ENCODE peak calls at places on chromosome 15, in nine cellular contexts. Q is fibroblast of lung; L is CD8-positive, alpha-beta memory T cell; X is HepG2; S is IMR-90; Y is K562; O is right atrium auricular region; Z is OCI-LY7; W is body of pancreas. I is an unnamed sample.

GRCh38 chr15:79474252-79474651 is 42.1 kb downstream of the MINAR1 start:
- DNase-seq in O (no peak), X (no peak), L (no peak), Q (peak), Y (no peak), S (peak), W (no peak), Z (no peak), I (no peak)

GRCh38 chr15:55403531-55403930 is 4.6 kb downstream of the CCPG1 start:
- DNase-seq in Q (peak), X (peak), O (no peak), Z (peak), W (no peak), S (peak), Y (peak), L (no peak), I (no peak)

GRCh38 chr15:66233487-66234415 is 19.8 kb downstream of the MEGF11 start:
- DNase-seq in S (no peak), Q (peak), X (peak), Z (peak), W (no peak), Y (peak), L (no peak), O (no peak), I (no peak)

GRCh38 chr15:70339551-70340517 is 242.1 kb upstream of the TLE3 start:
- DNase-seq in W (no peak), Q (peak), S (peak), L (no peak), Y (no peak), O (no peak), X (no peak), Z (no peak), I (peak)

GRCh38 chr15:60026555-60026954 is 22.4 kb downstream of the FOXB1 start:
- DNase-seq in Z (no peak), L (no peak), O (no peak), W (no peak), X (no peak), Y (no peak), Q (peak), S (no peak), I (no peak)

GRCh38 chr15:34853001-34853758 is 57.8 kb upstream of the ACTC1 start:
- DNase-seq in X (no peak), Y (no peak), Q (peak), L (no peak), O (no peak), W (no peak), S (peak), Z (no peak), I (no peak)

GRCh38 chr15:48806151-48806550 is 4.7 kb downstream of the CEP152 start:
- DNase-seq in Z (peak), W (no peak), S (peak), X (no peak), L (no peak), Y (no peak), O (no peak), Q (no peak), I (no peak)

GRCh38 chr15:60835974-60836373 is 357.0 kb upstream of the ICE2 start:
- DNase-seq in W (no peak), S (peak), X (no peak), Z (no peak), O (no peak), L (no peak), Y (no peak), Q (peak), I (no peak)

GRCh38 chr15:47182818-47183217 is 534.5 kb upstream of the SEMA6D start:
- DNase-seq in X (no peak), O (no peak), W (no peak), Q (no peak), Z (no peak), Y (no peak), L (no peak), S (no peak), I (no peak)

GRCh38 chr15:79401301-79401700 is 30.8 kb upstream of the MINAR1 start:
- DNase-seq in Q (no peak), Z (no peak), Y (no peak), W (no peak), L (no peak), O (no peak), X (no peak), S (no peak), I (no peak)

GRCh38 chr15:52040167-52040900 is 21.3 kb downstream of the MAPK6 start:
- DNase-seq in W (peak), Z (peak), X (no peak), O (no peak), S (peak), Y (peak), L (no peak), Q (peak), I (no peak)

GRCh38 chr15:70761046-70761445 is 2.3 kb downstream of the UACA start:
- DNase-seq in L (no peak), O (no peak), X (no peak), Z (no peak), W (no peak), Q (no peak), Y (no peak), S (no peak), I (no peak)

GRCh38 chr15:66803182-66803729 is 101.2 kb downstream of the SMAD6 start:
- DNase-seq in Z (no peak), W (peak), Q (peak), S (peak), X (peak), L (no peak), Y (peak), O (peak), I (peak)

GRCh38 chr15:42364529-42364928 is 5.2 kb downstream of the CAPN3 start:
- DNase-seq in W (peak), Y (no peak), L (no peak), O (no peak), Z (no peak), S (no peak), X (no peak), Q (no peak), I (no peak)

GRCh38 chr15:72451224-72451623 is 22.9 kb upstream of the ARIH1 start:
- DNase-seq in W (no peak), Y (no peak), O (no peak), Z (no peak), L (no peak), Q (no peak), S (no peak), X (no peak), I (no peak)

GRCh38 chr15:88651971-88652370 is 13.2 kb downstream of the ISG20 start:
- DNase-seq in L (no peak), Q (no peak), Y (no peak), O (peak), W (no peak), S (no peak), X (no peak), Z (no peak), I (peak)

GRCh38 chr15:58536414-58536813 is 104.6 kb downstream of the LIPC start:
- DNase-seq in X (no peak), S (no peak), Y (no peak), Z (no peak), O (no peak), L (no peak), Q (no peak), W (no peak), I (no peak)
- H3K27ac ChIP-seq in X (no peak), S (no peak), Y (no peak), Z (no peak), O (no peak), L (no peak), Q (no peak), W (no peak), I (no peak)

DNA sequence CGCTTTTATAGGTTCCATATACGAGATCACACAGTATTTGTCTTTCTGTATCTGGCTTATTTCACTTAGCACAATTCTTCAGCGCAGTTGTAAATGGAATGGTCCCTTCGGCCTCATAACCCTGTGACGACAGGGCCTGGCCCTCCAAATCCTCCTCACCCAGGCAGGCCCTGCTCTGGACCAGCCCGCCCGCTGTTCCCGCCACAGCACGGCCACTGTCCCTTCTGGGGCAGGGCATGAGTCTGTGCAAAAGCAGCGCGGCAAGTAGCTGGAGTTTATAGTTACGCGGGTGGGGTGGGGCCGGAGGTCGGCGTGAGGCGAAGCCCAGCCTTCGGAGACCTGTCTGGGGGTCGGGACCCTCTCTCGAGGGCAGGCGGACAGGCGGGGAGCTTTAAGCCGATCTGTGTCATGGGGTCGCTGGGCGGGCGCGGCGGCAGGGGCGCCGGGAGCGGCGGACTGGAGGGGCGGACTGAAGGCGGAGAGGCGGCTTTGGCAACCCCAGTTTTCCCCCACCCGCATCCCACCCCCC is 543 bp downstream of the ARPIN start:
- DNase-seq in S (no peak), X (no peak), L (no peak), Q (peak), W (peak), O (peak), Y (no peak), Z (no peak), I (no peak)
- H3K27ac ChIP-seq in S (peak), X (no peak), L (no peak), Q (peak), W (peak), O (peak), Y (no peak), Z (no peak), I (peak)

GRCh38 chr15:22930782-22931484 is 49.2 kb downstream of the CYFIP1 start:
- DNase-seq in S (peak), Z (peak), X (no peak), L (no peak), Q (peak), Y (no peak), O (no peak), W (peak), I (no peak)
- H3K27ac ChIP-seq in S (no peak), Z (peak), X (no peak), L (no peak), Q (no peak), Y (no peak), O (no peak), W (peak), I (no peak)

GRCh38 chr15:39304201-39304841 is 276.6 kb upstream of the THBS1 start:
- DNase-seq in S (peak), Z (no peak), X (no peak), O (no peak), Y (no peak), L (no peak), W (no peak), Q (peak), I (no peak)

GRCh38 chr15:39302936-39303335 is 277.9 kb upstream of the THBS1 start:
- DNase-seq in Y (no peak), Z (no peak), L (no peak), X (no peak), W (no peak), O (no peak), S (no peak), Q (no peak), I (no peak)

GRCh38 chr15:39300451-39301153 is 280.3 kb upstream of the THBS1 start:
- DNase-seq in O (no peak), W (no peak), S (peak), X (no peak), L (no peak), Z (no peak), Q (peak), Y (no peak), I (no peak)

GRCh38 chr15:39301589-39301999 is 279.3 kb upstream of the THBS1 start:
- DNase-seq in X (no peak), O (no peak), Y (no peak), L (no peak), Q (peak), Z (no peak), S (peak), W (no peak), I (no peak)

GRCh38 chr15:39304931-39305728 is 275.7 kb upstream of the THBS1 start:
- DNase-seq in S (no peak), O (no peak), L (no peak), Y (no peak), X (no peak), W (no peak), Q (peak), Z (no peak), I (no peak)
- H3K27ac ChIP-seq in S (peak), O (no peak), L (no peak), Y (no peak), X (no peak), W (no peak), Q (peak), Z (no peak), I (no peak)

GRCh38 chr15:75030424-75030823 is 7.0 kb downstream of the PPCDC start:
- DNase-seq in S (no peak), X (no peak), L (no peak), O (no peak), Z (no peak), Q (no peak), W (no peak), Y (no peak), I (no peak)

GRCh38 chr15:75030023-75030413 is 6.6 kb downstream of the PPCDC start:
- DNase-seq in X (no peak), Q (no peak), S (peak), Z (no peak), L (no peak), W (no peak), O (peak), Y (no peak), I (peak)

GRCh38 chr15:75029378-75030022 is 6.1 kb downstream of the PPCDC start:
- DNase-seq in Z (peak), W (peak), Q (peak), O (peak), L (peak), S (peak), X (peak), Y (peak), I (peak)

GRCh38 chr15:75027551-75027950 is 4.2 kb downstream of the PPCDC start:
- DNase-seq in O (no peak), Y (no peak), Q (no peak), S (no peak), Z (no peak), L (no peak), X (no peak), W (no peak), I (no peak)

DNA sequence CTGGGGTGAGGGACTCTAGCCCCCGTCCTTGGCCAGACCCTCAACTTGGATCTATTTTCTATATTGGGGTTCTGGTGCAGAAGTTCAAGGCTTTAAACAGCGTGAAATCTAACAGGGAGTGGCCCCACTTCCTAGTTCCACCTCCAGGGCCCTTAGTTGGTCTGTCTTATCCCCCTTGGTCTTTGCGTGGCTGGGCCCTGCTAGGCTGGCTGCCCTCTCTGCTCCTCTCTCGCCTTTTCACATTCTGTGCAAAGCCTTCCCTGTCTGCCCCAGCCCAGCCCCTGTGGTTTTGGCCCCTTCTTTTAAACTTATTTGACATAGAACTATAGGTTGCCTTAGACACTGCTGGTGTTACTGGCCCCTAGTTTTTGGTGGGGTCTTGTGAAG is 5.6 kb downstream of the PPCDC start:
- DNase-seq in Y (no peak), X (no peak), S (no peak), O (no peak), W (no peak), L (no peak), Z (no peak), Q (no peak), I (no peak)
- H3K27ac ChIP-seq in Y (no peak), X (no peak), S (no peak), O (peak), W (no peak), L (no peak), Z (peak), Q (no peak), I (peak)

GRCh38 chr15:44295909-44296420 is 7.4 kb downstream of the GOLM2 start:
- DNase-seq in Y (no peak), O (no peak), L (no peak), W (no peak), Q (no peak), S (peak), Z (no peak), X (no peak), I (no peak)
- H3K27ac ChIP-seq in Y (peak), O (no peak), L (peak), W (peak), Q (no peak), S (no peak), Z (no peak), X (no peak), I (no peak)

GRCh38 chr15:49809894-49810594 is 189.2 kb downstream of the DTWD1 start:
- DNase-seq in Y (no peak), O (no peak), Z (no peak), X (no peak), L (no peak), S (no peak), W (peak), Q (no peak), I (no peak)

GRCh38 chr15:49814709-49815108 is 193.9 kb downstream of the DTWD1 start:
- DNase-seq in X (no peak), W (no peak), Y (no peak), Z (no peak), O (no peak), L (no peak), Q (no peak), S (no peak), I (no peak)

GRCh38 chr15:49808341-49808740 is 187.5 kb downstream of the DTWD1 start:
- DNase-seq in L (no peak), O (no peak), Q (no peak), W (no peak), S (no peak), Z (no peak), X (no peak), Y (no peak), I (no peak)

GRCh38 chr15:49813615-49814014 is 192.8 kb downstream of the DTWD1 start:
- DNase-seq in Z (no peak), Q (no peak), Y (no peak), X (no peak), O (no peak), L (no peak), W (no peak), S (no peak), I (no peak)

DNA sequence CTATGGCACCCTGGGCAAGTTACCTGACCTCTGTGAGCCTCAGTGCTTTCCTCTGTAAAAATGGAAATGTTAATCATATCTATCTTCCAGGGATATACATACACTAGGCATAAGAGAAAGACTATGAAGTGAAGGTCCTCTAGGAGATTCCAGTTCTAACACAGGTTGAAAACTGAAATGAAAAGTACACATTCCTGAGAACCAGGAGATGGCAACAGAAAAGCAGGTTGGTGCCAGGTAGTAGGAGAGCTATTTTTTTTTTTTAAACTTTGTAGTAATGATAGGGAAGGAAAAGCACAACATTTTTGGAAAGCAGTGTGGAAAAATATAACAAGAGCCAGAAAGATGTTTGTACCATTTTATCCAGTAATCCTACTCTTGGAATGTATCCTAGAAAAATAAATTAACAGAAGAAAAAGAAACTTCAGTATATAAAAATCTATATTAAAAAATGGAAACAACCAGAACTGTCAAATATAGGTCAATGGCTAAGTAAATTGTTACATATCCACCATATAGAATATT is 189.9 kb downstream of the DTWD1 start:
- DNase-seq in Z (no peak), S (no peak), X (no peak), L (no peak), W (no peak), Y (no peak), O (no peak), Q (no peak), I (no peak)
- H3K27ac ChIP-seq in Z (no peak), S (no peak), X (no peak), L (no peak), W (no peak), Y (no peak), O (no peak), Q (no peak), I (no peak)

DNA sequence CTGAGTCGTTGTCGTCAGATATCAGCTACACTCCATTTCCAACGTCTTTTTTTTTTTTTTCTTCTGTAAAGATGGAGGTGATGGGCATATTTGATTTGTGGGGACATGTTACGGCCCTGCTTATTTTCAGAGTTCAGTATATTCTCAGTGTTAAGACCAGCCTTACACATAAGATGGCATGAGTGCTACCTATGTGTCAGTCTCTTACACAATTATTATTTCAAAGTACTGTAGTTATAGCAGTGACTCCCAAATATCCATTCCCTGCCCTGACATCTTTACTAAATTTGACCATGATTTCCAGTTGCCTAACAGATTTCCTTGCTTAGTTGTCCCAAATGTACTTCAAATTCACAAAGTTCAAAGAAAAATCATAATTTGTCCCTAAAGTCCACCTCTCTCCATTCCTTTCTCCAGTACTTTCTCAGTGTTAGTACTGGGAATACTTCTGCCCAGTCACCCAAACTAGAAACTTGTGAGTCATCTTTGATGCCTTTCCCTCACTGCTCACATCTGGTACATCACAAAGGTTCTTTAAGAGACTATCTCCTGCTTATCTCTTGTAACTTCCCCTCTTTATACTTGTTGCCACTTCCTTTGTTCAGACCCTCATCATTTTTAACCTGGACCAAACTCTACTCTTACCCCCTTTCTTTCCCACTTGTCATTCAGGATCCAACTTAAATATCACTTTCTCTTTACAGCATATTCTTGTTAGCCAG is 67.0 kb downstream of the ZNF609 start:
- DNase-seq in W (no peak), Z (no peak), S (peak), O (no peak), X (no peak), Q (peak), Y (peak), L (no peak), I (no peak)
- H3K27ac ChIP-seq in W (no peak), Z (no peak), S (no peak), O (no peak), X (no peak), Q (no peak), Y (peak), L (no peak), I (no peak)

GRCh38 chr15:25176991-25177954 is 222.5 kb downstream of the SNRPN start:
- DNase-seq in Y (no peak), Z (no peak), Q (no peak), S (no peak), L (no peak), W (peak), O (peak), X (no peak), I (no peak)
- H3K27ac ChIP-seq in Y (no peak), Z (no peak), Q (no peak), S (no peak), L (no peak), W (no peak), O (no peak), X (no peak), I (no peak)

I was measured in coronary artery.